ENCODE peak calls at places on chromosomes 3 and 15, in five cellular contexts. D is stomach; A is Ammon's horn; Q is NCI-H774; L is activated CD8-positive, alpha-beta memory T cell treated with anti-CD3 and anti-CD28 coated beads for 4 hours. T is an unnamed sample.

GRCh38 chr15:29665441-29665985 is 156.8 kb downstream of the TJP1 start:
- DNase-seq in A (no peak), Q (no peak), L (no peak), D (no peak), T (no peak)

GRCh38 chr3:130276203-130276803 is 69.2 kb upstream of the COL6A5 start:
- DNase-seq in A (peak), L (no peak), Q (peak), D (no peak), T (no peak)

GRCh38 chr3:52178537-52178936 is 19.4 kb upstream of the ALAS1 start:
- DNase-seq in L (no peak), D (no peak), Q (no peak), A (no peak), T (no peak)

GRCh38 chr3:49642708-49643145 is 31.4 kb upstream of the APEH start:
- DNase-seq in Q (no peak), L (no peak), D (no peak), A (no peak), T (no peak)

GRCh38 chr3:45123030-45123429 is 23.1 kb downstream of the CDCP1 start:
- DNase-seq in Q (no peak), A (no peak), D (no peak), L (no peak), T (no peak)

GRCh38 chr3:16173696-16174355 is 654 bp upstream of the GALNT15 start:
- DNase-seq in A (no peak), L (no peak), Q (no peak), D (no peak), T (no peak)

GRCh38 chr3:52112056-52112455 is 42.2 kb downstream of the POC1A start:
- DNase-seq in Q (no peak), A (no peak), D (no peak), L (no peak), T (no peak)

GRCh38 chr3:197878427-197878826 is 71.6 kb upstream of the RPL35A start:
- DNase-seq in D (no peak), Q (no peak), A (peak), L (no peak), T (no peak)

GRCh38 chr15:80081390-80081789 is 21.9 kb downstream of the ZFAND6 start:
- DNase-seq in L (no peak), D (no peak), Q (no peak), A (no peak), T (no peak)

GRCh38 chr3:76986876-76987513 is 52.9 kb upstream of the ROBO2 start:
- DNase-seq in A (no peak), L (no peak), Q (no peak), D (no peak), T (no peak)

GRCh38 chr3:177377166-177377565 is 179.9 kb upstream of the TBL1XR1 start:
- DNase-seq in A (no peak), D (peak), L (no peak), Q (peak), T (peak)

GRCh38 chr3:188854395-188855149 is 317.2 kb upstream of the TPRG1 start:
- DNase-seq in A (peak), D (no peak), L (no peak), Q (no peak), T (no peak)

GRCh38 chr15:90376789-90377188 is 11.3 kb upstream of the IQGAP1 start:
- DNase-seq in A (no peak), D (peak), Q (no peak), L (no peak), T (no peak)

GRCh38 chr3:160837394-160837975 is 81.5 kb downstream of the PPM1L start:
- DNase-seq in A (no peak), L (no peak), Q (no peak), D (no peak), T (no peak)

GRCh38 chr3:183878071-183878470 is 6.6 kb downstream of the PARL start:
- DNase-seq in Q (no peak), A (peak), L (no peak), D (no peak), T (no peak)

GRCh38 chr3:72234394-72234793 is 449.4 kb upstream of the PROK2 start:
- DNase-seq in Q (no peak), A (no peak), D (no peak), L (no peak), T (no peak)

GRCh38 chr15:79475312-79475711 is 43.2 kb downstream of the MINAR1 start:
- DNase-seq in A (no peak), D (no peak), Q (no peak), L (no peak), T (no peak)

GRCh38 chr3:126541628-126542339 is 16.9 kb downstream of the C3orf22 start:
- DNase-seq in D (peak), A (no peak), L (no peak), Q (no peak), T (no peak)

GRCh38 chr3:133578548-133579191 is 5.2 kb downstream of the CDV3 start:
- DNase-seq in D (no peak), Q (no peak), A (peak), L (no peak), T (no peak)

GRCh38 chr3:61889259-61889658 is 327.9 kb downstream of the PTPRG start:
- DNase-seq in Q (no peak), A (no peak), D (no peak), L (no peak), T (no peak)

GRCh38 chr3:188491276-188491687 is 337.3 kb downstream of the LPP start:
- DNase-seq in L (no peak), Q (no peak), D (no peak), A (no peak), T (no peak)

GRCh38 chr3:11434017-11434526 is 161.9 kb downstream of the ATG7 start:
- DNase-seq in A (peak), Q (no peak), D (no peak), L (no peak), T (peak)

GRCh38 chr3:160828880-160829279 is 72.8 kb downstream of the PPM1L start:
- DNase-seq in D (no peak), L (no peak), A (no peak), Q (no peak), T (no peak)

GRCh38 chr15:90174140-90174891 is 26.8 kb upstream of the SEMA4B start:
- DNase-seq in D (peak), L (no peak), Q (no peak), A (peak), T (peak)

GRCh38 chr3:106089806-106090205 is 221.0 kb upstream of the CBLB start:
- DNase-seq in A (no peak), L (no peak), Q (no peak), D (no peak), T (no peak)

GRCh38 chr3:127431066-127431465 is 143.2 kb upstream of the PRR20G start:
- DNase-seq in D (no peak), L (no peak), A (no peak), Q (no peak), T (peak)

GRCh38 chr15:70374096-70374495 is 276.4 kb upstream of the TLE3 start:
- DNase-seq in A (no peak), Q (no peak), L (no peak), D (no peak), T (no peak)

GRCh38 chr3:133934996-133935842 is 39.5 kb upstream of the RAB6B start:
- DNase-seq in L (no peak), Q (no peak), D (peak), A (no peak), T (no peak)

GRCh38 chr3:9068044-9068443 is 104.8 kb upstream of the RAD18 start:
- DNase-seq in D (no peak), Q (no peak), L (no peak), A (peak), T (no peak)